ENCODE peak calls at places on chromosomes 13 and 19, in six cellular contexts. D, B, W, I, C and A are unnamed samples.
A peak's percentile ranks its signal among the peaks of the same experiment; 100 is the strongest.

GRCh38 chr19:10430505-10431253 is 10.3 kb downstream of the PDE4A start:
- DNase-seq in D (no peak), B (peak; percentile 81), W (no peak), I (no peak), C (no peak), A (no peak)

GRCh38 chr13:22311734-22312404 is 641.0 kb downstream of the FGF9 start:
- DNase-seq in D (no peak), B (no peak), W (no peak), I (peak; percentile 36), C (no peak), A (no peak)

GRCh38 chr19:40442328-40443130 is 1.6 kb downstream of the SERTAD3 start:
- DNase-seq in D (no peak), B (no peak), W (no peak), I (no peak), C (no peak), A (no peak)

GRCh38 chr13:81104316-81104715 is 763.4 kb upstream of the SPRY2 start:
- DNase-seq in D (no peak), B (no peak), W (no peak), I (no peak), C (no peak), A (no peak)

GRCh38 chr13:60137911-60138570 is 25.7 kb downstream of the DIAPH3 start:
- DNase-seq in D (no peak), B (no peak), W (no peak), I (no peak), C (no peak), A (no peak)

GRCh38 chr19:55640577-55641375 is at the start of gene ZNF580:
- DNase-seq in D (peak; percentile 73), B (peak; percentile 73), W (peak; percentile 73), I (no peak), C (peak; percentile 35), A (peak; percentile 64)

GRCh38 chr13:95784891-95785290 is 108.0 kb downstream of the DNAJC3 start:
- DNase-seq in D (no peak), B (no peak), W (no peak), I (no peak), C (no peak), A (no peak)

GRCh38 chr13:97191615-97192014 is 30.5 kb upstream of the MBNL2 start:
- DNase-seq in D (no peak), B (no peak), W (peak; percentile 12), I (no peak), C (no peak), A (no peak)

GRCh38 chr19:492091-492531 is 4.2 kb upstream of the MADCAM1 start:
- DNase-seq in D (no peak), B (no peak), W (no peak), I (no peak), C (peak; percentile 61), A (no peak)

GRCh38 chr13:34671136-34671535 is 270.9 kb upstream of the NBEA start:
- DNase-seq in D (no peak), B (no peak), W (no peak), I (peak; percentile 52), C (no peak), A (no peak)

GRCh38 chr13:77306458-77306857 is 20.4 kb downstream of the MYCBP2 start:
- DNase-seq in D (no peak), B (no peak), W (no peak), I (no peak), C (no peak), A (no peak)